ENCODE peak calls at places on chromosomes 3 and 15, in four cellular contexts. One of them, this sample, is unnamed.

GRCh38 chr3:49132437-49133225 is at the start of gene LAMB2:
- DNase-seq in A549: peak; percentile 69
- DNase-seq in K562: peak; percentile 71
- DNase-seq in GM12878: no peak
- DNase-seq in this sample: peak; percentile 74

GRCh38 chr3:194685723-194686413 is at the start of gene FAM43A:
- DNase-seq in A549: peak; percentile 86
- DNase-seq in K562: peak; percentile 69
- DNase-seq in GM12878: no peak
- DNase-seq in this sample: peak; percentile 95

GRCh38 chr15:77243146-77243545 is 172.2 kb upstream of the TSPAN3 start:
- DNase-seq in A549: no peak
- DNase-seq in K562: no peak
- DNase-seq in GM12878: no peak
- DNase-seq in this sample: peak; percentile 46

GRCh38 chr3:25437953-25438352 is 9.9 kb downstream of the RARB start:
- DNase-seq in A549: no peak
- DNase-seq in K562: no peak
- DNase-seq in GM12878: no peak
- DNase-seq in this sample: no peak

GRCh38 chr15:89307046-89307587 is 27.5 kb downstream of the POLG start:
- DNase-seq in A549: no peak
- DNase-seq in K562: no peak
- DNase-seq in GM12878: no peak
- DNase-seq in this sample: peak; percentile 66

GRCh38 chr3:132180337-132180791 is 136.8 kb upstream of the ACP3 start:
- DNase-seq in A549: peak; percentile 29
- DNase-seq in K562: peak; percentile 18
- DNase-seq in GM12878: peak; percentile 5
- DNase-seq in this sample: peak; percentile 66

GRCh38 chr3:15011174-15011573 is 53.9 kb downstream of the MRPS25 start:
- DNase-seq in A549: no peak
- DNase-seq in K562: peak; percentile 35
- DNase-seq in GM12878: no peak
- DNase-seq in this sample: no peak

GRCh38 chr3:98972155-98972554 is 70.7 kb upstream of the DCBLD2 start:
- DNase-seq in A549: no peak
- DNase-seq in K562: no peak
- DNase-seq in GM12878: no peak
- DNase-seq in this sample: peak; percentile 98

GRCh38 chr3:125186261-125186770 is 26.2 kb downstream of the SLC12A8 start:
- DNase-seq in A549: no peak
- DNase-seq in K562: peak; percentile 28
- DNase-seq in GM12878: no peak
- DNase-seq in this sample: peak; percentile 71

GRCh38 chr3:111068574-111068973 is 3.0 kb upstream of the NECTIN3 start:
- DNase-seq in A549: no peak
- DNase-seq in K562: no peak
- DNase-seq in GM12878: no peak
- DNase-seq in this sample: no peak

GRCh38 chr15:88073386-88073681 is 183.2 kb downstream of the NTRK3 start:
- DNase-seq in A549: no peak
- DNase-seq in K562: no peak
- DNase-seq in GM12878: no peak
- DNase-seq in this sample: no peak

GRCh38 chr15:87777054-87777498 is 479.5 kb downstream of the NTRK3 start:
- DNase-seq in A549: no peak
- DNase-seq in K562: no peak
- DNase-seq in GM12878: no peak
- DNase-seq in this sample: peak; percentile 95

GRCh38 chr3:126481808-126482502 is 6.3 kb upstream of the ZXDC start:
- DNase-seq in A549: no peak
- DNase-seq in K562: no peak
- DNase-seq in GM12878: no peak
- DNase-seq in this sample: peak; percentile 27

GRCh38 chr3:44477312-44478030 is at the start of gene ZNF445:
- DNase-seq in A549: peak; percentile 57
- DNase-seq in K562: peak; percentile 96
- DNase-seq in GM12878: no peak
- DNase-seq in this sample: peak; percentile 74

GRCh38 chr3:85571835-85572234 is 613.0 kb downstream of the CADM2 start:
- DNase-seq in A549: no peak
- DNase-seq in K562: no peak
- DNase-seq in GM12878: no peak
- DNase-seq in this sample: no peak

GRCh38 chr3:43006825-43007224 is 27.7 kb downstream of the GASK1A start:
- DNase-seq in A549: no peak
- DNase-seq in K562: no peak
- DNase-seq in GM12878: no peak
- DNase-seq in this sample: no peak

GRCh38 chr3:43001556-43002121 is 22.5 kb downstream of the GASK1A start:
- DNase-seq in A549: no peak
- DNase-seq in K562: no peak
- DNase-seq in GM12878: no peak
- DNase-seq in this sample: no peak

GRCh38 chr3:43004282-43004681 is 25.2 kb downstream of the GASK1A start:
- DNase-seq in A549: no peak
- DNase-seq in K562: no peak
- DNase-seq in GM12878: no peak
- DNase-seq in this sample: peak; percentile 54

GRCh38 chr3:43001094-43001553 is 22.0 kb downstream of the GASK1A start:
- DNase-seq in A549: no peak
- DNase-seq in K562: no peak
- DNase-seq in GM12878: no peak
- DNase-seq in this sample: peak; percentile 85

GRCh38 chr3:43005253-43005652 is 26.1 kb downstream of the GASK1A start:
- DNase-seq in A549: no peak
- DNase-seq in K562: no peak
- DNase-seq in GM12878: no peak
- DNase-seq in this sample: no peak
- TF ChIP-seq ELK1 in A549: no peak
- TF ChIP-seq ELK1 in K562: no peak
- TF ChIP-seq ELK1 in GM12878: no peak
- TF ChIP-seq ELK1 in this sample: no peak

DNA sequence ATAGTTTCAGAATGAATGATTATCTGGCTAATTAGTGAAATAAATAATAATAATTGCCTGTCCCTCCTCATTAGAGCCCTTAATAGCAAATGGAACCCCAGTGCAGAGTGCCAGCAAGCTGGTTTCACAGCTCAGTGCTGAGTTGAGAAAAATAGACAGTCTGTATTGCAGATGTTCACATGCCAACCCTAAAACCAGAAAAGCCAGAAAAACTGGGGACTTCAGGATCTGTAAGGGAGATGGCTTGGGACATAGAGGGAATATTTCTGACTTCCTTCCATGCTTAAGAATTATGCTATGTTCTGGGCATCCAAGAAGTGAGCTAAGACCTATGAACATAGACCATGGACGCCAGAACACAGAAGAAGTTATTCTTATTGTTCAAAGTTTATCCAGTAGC is 158.1 kb downstream of the FOXB1 start:
- DNase-seq in A549: no peak
- DNase-seq in K562: no peak
- DNase-seq in GM12878: no peak
- DNase-seq in this sample: no peak
- TF ChIP-seq RCOR1 in A549: no peak
- TF ChIP-seq RCOR1 in K562: no peak
- TF ChIP-seq RCOR1 in GM12878: no peak
- TF ChIP-seq RCOR1 in this sample: no peak

DNA sequence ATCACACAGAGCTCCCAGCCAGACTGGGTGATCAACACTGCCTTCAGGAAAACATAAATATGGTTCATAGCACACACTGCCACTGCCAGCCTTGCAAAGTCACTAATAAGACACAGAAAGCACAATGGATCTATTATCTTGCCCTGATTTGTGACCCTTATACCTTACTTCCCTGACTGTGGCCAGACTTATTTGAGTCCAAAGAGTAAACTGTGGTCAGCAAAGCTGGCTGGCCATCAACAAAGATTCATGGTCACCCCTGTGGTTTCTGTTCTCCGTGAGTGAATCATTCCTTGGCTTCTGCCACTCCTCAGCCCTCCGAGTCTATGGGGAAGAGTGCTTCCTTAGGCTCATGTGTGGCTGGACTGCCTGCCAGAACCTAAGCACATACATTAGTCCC is 437.7 kb downstream of the RAP2B start:
- DNase-seq in A549: no peak
- DNase-seq in K562: no peak
- DNase-seq in GM12878: no peak
- DNase-seq in this sample: peak; percentile 88
- TF ChIP-seq ELK1 in A549: no peak
- TF ChIP-seq ELK1 in K562: no peak
- TF ChIP-seq ELK1 in GM12878: no peak
- TF ChIP-seq ELK1 in this sample: no peak

DNA sequence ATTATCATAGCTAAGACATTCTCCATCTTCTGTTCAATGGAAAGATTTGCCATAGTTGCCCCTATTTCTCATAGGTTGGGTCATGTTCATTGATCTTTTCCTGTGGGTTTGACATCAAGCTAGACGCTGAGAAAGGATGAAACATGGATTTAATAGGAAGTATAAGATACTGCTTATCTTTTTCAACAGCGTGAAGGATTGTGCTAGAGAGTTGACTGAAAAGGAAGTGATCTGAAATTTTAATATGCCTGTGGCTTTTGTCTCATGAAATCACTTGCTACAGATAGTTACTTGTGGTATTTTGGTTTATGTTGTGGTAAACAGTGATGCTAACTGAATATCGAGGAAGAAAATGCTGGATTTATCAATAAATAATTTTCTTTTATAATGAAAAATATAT is 442.9 kb downstream of the EDEM1 start:
- DNase-seq in A549: no peak
- DNase-seq in K562: no peak
- DNase-seq in GM12878: no peak
- DNase-seq in this sample: no peak
- TF ChIP-seq RCOR1 in A549: no peak
- TF ChIP-seq RCOR1 in K562: no peak
- TF ChIP-seq RCOR1 in GM12878: no peak
- TF ChIP-seq RCOR1 in this sample: no peak

GRCh38 chr15:85786778-85787114 is 8.0 kb downstream of the KLHL25 start:
- DNase-seq in A549: no peak
- DNase-seq in K562: no peak
- DNase-seq in GM12878: no peak
- DNase-seq in this sample: no peak

GRCh38 chr15:85789496-85789875 is 5.2 kb downstream of the KLHL25 start:
- DNase-seq in A549: no peak
- DNase-seq in K562: no peak
- DNase-seq in GM12878: no peak
- DNase-seq in this sample: no peak

GRCh38 chr15:85788796-85789495 is 5.8 kb downstream of the KLHL25 start:
- DNase-seq in A549: no peak
- DNase-seq in K562: no peak
- DNase-seq in GM12878: no peak
- DNase-seq in this sample: no peak

GRCh38 chr15:85782112-85782511 is 12.6 kb downstream of the KLHL25 start:
- DNase-seq in A549: no peak
- DNase-seq in K562: no peak
- DNase-seq in GM12878: peak; percentile 3
- DNase-seq in this sample: peak; percentile 6

DNA sequence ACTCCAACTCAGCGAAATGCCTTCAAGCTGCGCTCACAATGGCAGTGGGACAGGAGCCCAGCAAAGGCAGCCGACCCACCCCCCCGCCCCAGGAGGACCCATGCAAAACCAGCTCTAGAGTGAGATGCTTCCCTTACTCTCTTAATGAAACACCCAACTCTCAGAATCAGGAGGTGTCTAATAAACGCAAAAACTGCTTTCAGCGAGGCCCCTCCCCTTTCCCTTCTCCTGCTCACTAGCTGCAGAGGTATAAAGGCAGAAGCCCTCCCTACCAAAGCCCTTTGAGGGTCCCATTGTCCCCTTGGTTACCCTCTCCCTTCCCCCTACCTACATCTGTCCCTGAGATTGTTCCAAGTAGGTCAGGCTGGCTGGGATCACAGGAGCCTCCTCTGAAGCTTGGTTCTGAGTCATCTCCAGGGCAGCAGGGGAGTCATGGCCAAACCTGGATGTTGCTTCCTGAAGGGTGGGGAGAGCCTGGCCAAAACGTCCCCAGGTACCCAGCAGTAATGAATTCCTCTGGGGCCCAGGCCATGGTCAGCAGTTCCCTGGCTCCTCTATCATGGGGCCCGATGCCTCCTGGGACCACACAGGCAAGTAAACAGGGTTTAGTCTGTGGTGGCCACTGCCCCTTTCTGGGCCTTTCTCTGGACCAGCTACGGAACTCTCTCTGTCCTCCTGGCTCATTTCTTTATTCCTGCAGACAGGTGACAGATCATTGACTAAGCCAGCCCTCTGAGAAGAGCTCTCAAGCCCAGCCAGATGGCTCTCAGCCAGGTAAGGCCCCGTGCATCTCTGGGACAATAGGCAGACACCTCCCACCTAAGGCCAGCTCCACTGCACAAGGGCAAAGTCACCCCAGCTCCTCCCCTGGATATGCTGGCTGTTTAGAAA is 8.6 kb downstream of the KLHL25 start:
- DNase-seq in A549: peak; percentile 83
- DNase-seq in K562: no peak
- DNase-seq in GM12878: no peak
- DNase-seq in this sample: peak; percentile 58
- TF ChIP-seq ELK1 in A549: no peak
- TF ChIP-seq ELK1 in K562: no peak
- TF ChIP-seq ELK1 in GM12878: no peak
- TF ChIP-seq ELK1 in this sample: no peak

GRCh38 chr15:25776071-25776740 is 86.9 kb downstream of the ATP10A start:
- DNase-seq in A549: no peak
- DNase-seq in K562: no peak
- DNase-seq in GM12878: no peak
- DNase-seq in this sample: no peak

GRCh38 chr15:25777047-25777446 is 86.1 kb downstream of the ATP10A start:
- DNase-seq in A549: no peak
- DNase-seq in K562: no peak
- DNase-seq in GM12878: no peak
- DNase-seq in this sample: no peak

GRCh38 chr15:25773248-25773647 is 89.9 kb downstream of the ATP10A start:
- DNase-seq in A549: no peak
- DNase-seq in K562: no peak
- DNase-seq in GM12878: no peak
- DNase-seq in this sample: no peak

GRCh38 chr15:25774871-25775270 is 88.3 kb downstream of the ATP10A start:
- DNase-seq in A549: no peak
- DNase-seq in K562: no peak
- DNase-seq in GM12878: no peak
- DNase-seq in this sample: no peak

GRCh38 chr15:25775317-25775912 is 87.7 kb downstream of the ATP10A start:
- DNase-seq in A549: peak; percentile 64
- DNase-seq in K562: no peak
- DNase-seq in GM12878: peak; percentile 40
- DNase-seq in this sample: peak; percentile 82
- TF ChIP-seq RCOR1 in A549: no peak
- TF ChIP-seq RCOR1 in K562: no peak
- TF ChIP-seq RCOR1 in GM12878: no peak
- TF ChIP-seq RCOR1 in this sample: peak; percentile 8

GRCh38 chr3:10500717-10501663 is 4.4 kb downstream of the ATP2B2 start:
- DNase-seq in A549: no peak
- DNase-seq in K562: no peak
- DNase-seq in GM12878: no peak
- DNase-seq in this sample: no peak
- TF ChIP-seq ELK1 in A549: no peak
- TF ChIP-seq ELK1 in K562: no peak
- TF ChIP-seq ELK1 in GM12878: no peak
- TF ChIP-seq ELK1 in this sample: no peak

GRCh38 chr3:187293514-187293870 is 2.0 kb upstream of the MASP1 start:
- DNase-seq in A549: no peak
- DNase-seq in K562: no peak
- DNase-seq in GM12878: no peak
- DNase-seq in this sample: no peak
- TF ChIP-seq RCOR1 in A549: no peak
- TF ChIP-seq RCOR1 in K562: no peak
- TF ChIP-seq RCOR1 in GM12878: no peak
- TF ChIP-seq RCOR1 in this sample: no peak